ENCODE peak calls at places on chromosomes 4 and X, in four cellular contexts. M is heart left ventricle, B is AG04450, F is ovary. Q is an unnamed sample.

GRCh38 chr4:174133525-174133924 is 149.9 kb downstream of the FBXO8 start:
- DNase-seq in M (no peak), B (no peak), F (no peak), Q (no peak)

GRCh38 chr4:83267121-83267834 is 17.3 kb downstream of the COQ2 start:
- DNase-seq in B (no peak), F (no peak), M (no peak), Q (no peak)

GRCh38 chr4:99390060-99390459 is 37.5 kb upstream of the ADH1C start:
- DNase-seq in B (peak; percentile 36), M (no peak), F (no peak), Q (no peak)

GRCh38 chrX:106168107-106168506 is at the start of gene PWWP3B:
- DNase-seq in B (no peak), F (peak; percentile 84), M (no peak), Q (peak; percentile 21)

GRCh38 chr4:31081375-31081774 is 361.2 kb downstream of the PCDH7 start:
- DNase-seq in B (no peak), M (no peak), F (no peak), Q (no peak)

GRCh38 chr4:8345053-8345945 is 75.7 kb downstream of the HTRA3 start:
- DNase-seq in F (no peak), B (no peak), M (no peak), Q (no peak)

GRCh38 chrX:54413753-54414152 is 26.5 kb upstream of the TSR2 start:
- DNase-seq in B (no peak), F (no peak), M (no peak), Q (no peak)

GRCh38 chrX:132217203-132218073 is 1.8 kb downstream of the RAP2C start:
- DNase-seq in B (no peak), F (peak; percentile 57), M (peak; percentile 65), Q (peak; percentile 71)

GRCh38 chr4:40502220-40502619 is 127.4 kb downstream of the RBM47 start:
- DNase-seq in F (no peak), B (no peak), M (no peak), Q (no peak)

GRCh38 chr4:151983854-151984253 is 223.0 kb upstream of the GATB start:
- DNase-seq in M (no peak), B (no peak), F (peak; percentile 26), Q (no peak)

GRCh38 chr4:165328101-165328425 is 594 bp downstream of the MSMO1 start:
- DNase-seq in M (no peak), B (no peak), F (no peak), Q (no peak)

GRCh38 chr4:118587946-118588345 is 97.2 kb upstream of the METTL14 start:
- DNase-seq in F (no peak), B (no peak), M (no peak), Q (no peak)

GRCh38 chr4:182212211-182212761 is 30.9 kb upstream of the TENM3 start:
- DNase-seq in M (no peak), B (no peak), F (no peak), Q (no peak)

GRCh38 chrX:150371877-150372276 is 8.8 kb downstream of the MAMLD1 start:
- DNase-seq in B (no peak), M (no peak), F (no peak), Q (no peak)

GRCh38 chr4:20860878-20861277 is 160.6 kb downstream of the PACRGL start:
- DNase-seq in F (no peak), B (no peak), M (no peak), Q (no peak)

GRCh38 chrX:72095370-72095769 is 36.3 kb downstream of the RTL5 start:
- DNase-seq in M (no peak), F (no peak), B (no peak), Q (no peak)

GRCh38 chr4:91220315-91220714 is 1083.5 kb upstream of the GRID2 start:
- DNase-seq in F (no peak), B (no peak), M (no peak), Q (no peak)

GRCh38 chrX:54825716-54826428 is 18.3 kb downstream of the MAGED2 start:
- DNase-seq in B (no peak), F (no peak), M (no peak), Q (no peak)

GRCh38 chr4:74111576-74111975 is 12.6 kb upstream of the CXCL2 start:
- DNase-seq in M (no peak), F (no peak), B (no peak), Q (no peak)

GRCh38 chr4:155805016-155805415 is 46.2 kb downstream of the GUCY1B1 start:
- DNase-seq in B (no peak), F (no peak), M (no peak), Q (no peak)

GRCh38 chr4:148716361-148717063 is 274.3 kb upstream of the NR3C2 start:
- DNase-seq in M (no peak), B (no peak), F (no peak), Q (no peak)

GRCh38 chr4:86791126-86791525 is 58.1 kb downstream of the SLC10A6 start:
- DNase-seq in B (no peak), M (no peak), F (no peak), Q (no peak)
- TF ChIP-seq CTCF in B (no peak), M (no peak), F (no peak), Q (peak; percentile 23)

DNA sequence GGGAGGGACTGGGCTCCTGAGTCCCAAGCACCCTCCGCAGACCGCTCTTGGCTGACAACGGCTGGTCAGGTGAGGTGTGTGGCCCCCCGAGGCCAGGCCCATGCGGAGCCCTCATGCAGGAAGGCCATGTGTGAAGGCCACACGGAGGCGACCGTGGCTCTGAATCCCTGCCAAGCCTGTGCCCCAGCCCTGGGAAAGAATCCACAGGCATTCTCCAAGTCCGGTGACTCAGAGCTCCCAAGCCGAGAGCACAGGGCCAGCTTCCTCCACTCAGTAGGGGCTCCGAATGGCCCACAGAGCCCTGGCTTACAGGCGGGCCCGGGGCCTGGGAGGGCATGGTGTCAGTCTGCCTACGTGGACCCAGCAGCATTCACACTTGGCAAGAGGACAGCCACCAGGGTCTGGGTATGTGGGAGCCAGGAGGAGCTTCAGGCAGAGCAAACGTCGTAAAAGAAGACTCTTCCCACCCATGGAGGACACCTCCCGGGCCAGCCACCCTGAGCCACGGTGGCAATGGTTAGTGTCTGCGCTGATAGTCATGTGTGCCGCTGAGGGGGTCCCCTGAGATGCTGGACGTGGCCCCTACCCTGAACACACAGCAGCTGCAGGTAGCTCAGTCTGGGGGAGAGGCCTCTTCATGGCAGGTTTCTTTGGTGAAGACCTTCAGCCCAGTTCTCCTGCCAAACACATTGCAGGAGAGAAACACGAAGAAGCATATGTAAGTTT is 105.7 kb downstream of the PSAPL1 start:
- DNase-seq in F (no peak), M (peak; percentile 70), B (peak; percentile 8), Q (no peak)
- TF ChIP-seq CTCF in F (no peak), M (peak; percentile 20), B (no peak), Q (no peak)

DNA sequence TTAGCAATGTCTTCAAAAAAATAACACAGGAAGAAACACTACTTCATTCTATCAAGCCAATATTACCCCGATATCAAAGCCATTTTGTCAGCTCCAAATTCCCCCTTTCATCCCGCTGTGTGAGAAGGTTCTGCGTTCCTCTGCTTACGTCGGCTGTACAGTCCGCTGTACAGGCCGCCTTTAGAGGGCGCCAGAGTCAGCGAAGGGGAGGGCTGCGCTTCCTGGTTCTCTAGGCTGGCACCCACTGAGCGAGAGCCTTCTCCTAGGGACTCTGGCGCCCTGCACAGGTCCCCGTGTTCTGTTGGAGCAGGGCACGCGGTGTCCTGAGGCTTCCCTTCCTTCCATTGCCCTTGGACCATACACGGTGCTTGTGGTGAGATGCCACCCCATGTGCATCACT is 25.3 kb upstream of the CT45A1 start:
- DNase-seq in F (no peak), M (no peak), B (no peak), Q (no peak)
- TF ChIP-seq CTCF in F (no peak), M (no peak), B (peak; percentile 7), Q (peak; percentile 28)

GRCh38 chr4:71375494-71375893 is 36.7 kb downstream of the SLC4A4 start:
- DNase-seq in B (no peak), M (no peak), F (no peak), Q (no peak)
- TF ChIP-seq CTCF in B (no peak), M (no peak), F (no peak), Q (no peak)

DNA sequence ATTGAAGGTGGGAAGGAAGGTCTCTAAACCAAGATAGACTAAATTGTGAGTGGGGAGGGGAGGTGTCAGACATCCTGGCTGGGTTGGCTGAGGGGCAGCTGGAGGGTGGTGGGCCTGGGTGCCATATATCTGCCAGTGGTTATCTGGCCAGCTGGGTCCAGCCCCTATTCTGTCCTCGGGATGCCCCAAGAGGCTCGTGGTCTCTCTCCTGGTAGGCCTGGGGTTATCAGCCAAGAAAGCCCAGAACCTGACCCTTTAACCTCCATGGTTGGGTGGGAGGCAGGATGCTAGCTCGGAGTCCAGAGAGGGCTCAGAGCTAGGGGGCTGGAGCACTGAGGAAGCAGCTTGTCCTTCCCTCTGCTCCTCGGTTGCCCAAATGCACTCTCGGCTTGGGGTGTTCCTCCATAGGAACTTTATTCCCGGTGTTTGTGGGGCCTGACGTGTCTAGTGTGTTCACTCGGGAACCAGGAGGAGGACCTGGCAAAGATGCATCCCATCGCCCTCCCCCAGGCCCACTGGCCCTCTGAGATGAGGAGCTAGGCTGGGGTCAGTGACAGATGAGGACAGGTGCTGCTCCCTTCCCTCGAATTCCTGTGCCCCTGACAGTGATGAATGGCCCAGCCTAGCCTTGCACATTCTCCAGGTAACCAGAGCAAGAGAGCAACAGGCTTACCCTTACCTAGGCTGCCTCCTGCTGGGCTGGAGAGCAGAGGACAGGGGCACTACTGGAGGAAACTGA is 5.2 kb upstream of the EFNB1 start:
- DNase-seq in M (no peak), F (no peak), B (no peak), Q (no peak)
- TF ChIP-seq CTCF in M (no peak), F (no peak), B (no peak), Q (no peak)

DNA sequence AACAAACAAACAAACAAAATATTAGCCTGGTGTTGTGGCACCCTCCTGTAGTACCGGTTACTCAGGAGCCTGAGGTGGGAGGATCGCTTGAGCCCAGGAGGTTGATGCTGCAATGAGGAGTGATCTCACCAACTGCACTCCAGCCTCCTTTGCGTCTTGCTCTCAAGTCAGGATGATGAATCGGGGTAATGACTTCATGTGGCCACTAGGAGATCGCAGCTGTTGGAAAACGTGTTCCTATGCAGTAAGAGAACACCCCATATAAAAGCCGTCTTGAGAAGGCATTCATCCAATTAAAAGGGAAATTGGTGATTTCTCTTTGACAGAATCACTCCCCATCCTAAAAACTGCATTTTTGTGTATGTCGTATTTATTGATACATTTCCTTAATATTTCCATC is 6.9 kb downstream of the CCNB3 start:
- DNase-seq in M (no peak), B (no peak), F (no peak), Q (no peak)
- TF ChIP-seq CTCF in M (no peak), B (peak; percentile 22), F (no peak), Q (peak; percentile 46)

GRCh38 chrX:104342065-104342464 is 87.3 kb upstream of the ESX1 start:
- DNase-seq in F (no peak), M (no peak), B (no peak), Q (no peak)

GRCh38 chrX:104347860-104348259 is 93.1 kb upstream of the ESX1 start:
- DNase-seq in M (no peak), B (no peak), F (no peak), Q (no peak)

GRCh38 chrX:104343408-104344129 is 88.8 kb upstream of the ESX1 start:
- DNase-seq in B (no peak), M (no peak), F (no peak), Q (peak; percentile 66)
- TF ChIP-seq CTCF in B (peak; percentile 60), M (peak; percentile 38), F (no peak), Q (peak; percentile 63)

DNA sequence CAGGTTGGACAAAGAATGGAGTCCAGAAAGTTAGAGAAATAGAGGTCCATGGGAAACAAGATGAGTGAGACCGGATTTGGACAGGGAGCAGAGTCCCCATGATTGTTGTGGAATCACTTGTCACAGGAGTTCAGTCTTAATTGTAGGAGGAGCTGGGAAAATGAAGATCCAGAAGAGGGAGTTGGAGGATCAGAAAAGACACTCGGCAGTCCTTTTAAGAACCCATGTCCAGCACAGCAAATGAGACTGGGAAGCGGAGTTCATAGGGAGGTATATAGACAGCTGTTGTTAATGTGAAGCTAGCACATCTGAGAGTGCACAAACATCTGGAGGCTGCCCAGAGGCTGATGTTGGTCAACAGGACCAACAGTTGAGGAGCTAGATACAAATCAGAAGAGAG is 111.4 kb upstream of the RXFP1 start:
- DNase-seq in B (no peak), M (no peak), F (no peak), Q (no peak)
- TF ChIP-seq CTCF in B (no peak), M (no peak), F (no peak), Q (no peak)